ENCODE peak calls at places on chromosomes 11 and 22, in ten cellular contexts. One of them, this sample, is unnamed.

GRCh38 chr22:17233348-17234043 is 14.3 kb upstream of the ADA2 start:
- DNase-seq in SK-N-SH: no peak
- DNase-seq in cardiac muscle cell: no peak
- DNase-seq in fibroblast of pulmonary artery: no peak
- DNase-seq in epithelial cell of esophagus: no peak
- DNase-seq in transverse colon: no peak
- DNase-seq in adrenal gland: no peak
- DNase-seq in PC-3: no peak
- DNase-seq in BE2C: no peak
- DNase-seq in gastrocnemius medialis: no peak
- DNase-seq in this sample: no peak

GRCh38 chr11:65865550-65866172 is 5.4 kb downstream of the MUS81 start:
- DNase-seq in SK-N-SH: no peak
- DNase-seq in cardiac muscle cell: no peak
- DNase-seq in fibroblast of pulmonary artery: no peak
- DNase-seq in epithelial cell of esophagus: no peak
- DNase-seq in transverse colon: no peak
- DNase-seq in adrenal gland: peak
- DNase-seq in PC-3: no peak
- DNase-seq in BE2C: no peak
- DNase-seq in gastrocnemius medialis: no peak
- DNase-seq in this sample: no peak

GRCh38 chr11:26021026-26021425 is 310.9 kb upstream of the ANO3 start:
- DNase-seq in SK-N-SH: no peak
- DNase-seq in cardiac muscle cell: no peak
- DNase-seq in fibroblast of pulmonary artery: no peak
- DNase-seq in epithelial cell of esophagus: peak
- DNase-seq in transverse colon: no peak
- DNase-seq in adrenal gland: no peak
- DNase-seq in PC-3: no peak
- DNase-seq in BE2C: no peak
- DNase-seq in gastrocnemius medialis: no peak
- DNase-seq in this sample: peak

GRCh38 chr11:110982214-110982613 is 263.3 kb upstream of the POU2AF2 start:
- DNase-seq in SK-N-SH: no peak
- DNase-seq in cardiac muscle cell: no peak
- DNase-seq in fibroblast of pulmonary artery: no peak
- DNase-seq in epithelial cell of esophagus: no peak
- DNase-seq in transverse colon: no peak
- DNase-seq in adrenal gland: no peak
- DNase-seq in PC-3: no peak
- DNase-seq in BE2C: no peak
- DNase-seq in gastrocnemius medialis: no peak
- DNase-seq in this sample: no peak

GRCh38 chr11:90947930-90948329 is 725.1 kb upstream of the CHORDC1 start:
- DNase-seq in SK-N-SH: no peak
- DNase-seq in cardiac muscle cell: no peak
- DNase-seq in fibroblast of pulmonary artery: no peak
- DNase-seq in epithelial cell of esophagus: no peak
- DNase-seq in transverse colon: no peak
- DNase-seq in adrenal gland: no peak
- DNase-seq in PC-3: no peak
- DNase-seq in BE2C: no peak
- DNase-seq in gastrocnemius medialis: no peak
- DNase-seq in this sample: no peak

GRCh38 chr22:46934746-46935491 is 172.5 kb downstream of the TBC1D22A start:
- DNase-seq in SK-N-SH: no peak
- DNase-seq in cardiac muscle cell: peak
- DNase-seq in fibroblast of pulmonary artery: peak
- DNase-seq in epithelial cell of esophagus: peak
- DNase-seq in transverse colon: peak
- DNase-seq in adrenal gland: peak
- DNase-seq in PC-3: peak
- DNase-seq in BE2C: no peak
- DNase-seq in gastrocnemius medialis: peak
- DNase-seq in this sample: peak

GRCh38 chr22:39110631-39111561 is 13.9 kb downstream of the APOBEC3H start:
- DNase-seq in SK-N-SH: peak
- DNase-seq in cardiac muscle cell: no peak
- DNase-seq in fibroblast of pulmonary artery: no peak
- DNase-seq in epithelial cell of esophagus: peak
- DNase-seq in transverse colon: no peak
- DNase-seq in adrenal gland: no peak
- DNase-seq in PC-3: peak
- DNase-seq in BE2C: peak
- DNase-seq in gastrocnemius medialis: no peak
- DNase-seq in this sample: peak

GRCh38 chr22:46150615-46151423 is 493 bp downstream of the PPARA start:
- DNase-seq in SK-N-SH: peak
- DNase-seq in cardiac muscle cell: peak
- DNase-seq in fibroblast of pulmonary artery: no peak
- DNase-seq in epithelial cell of esophagus: no peak
- DNase-seq in transverse colon: peak
- DNase-seq in adrenal gland: peak
- DNase-seq in PC-3: no peak
- DNase-seq in BE2C: peak
- DNase-seq in gastrocnemius medialis: peak
- DNase-seq in this sample: peak

GRCh38 chr22:47040486-47041145 is 278.2 kb downstream of the TBC1D22A start:
- DNase-seq in SK-N-SH: no peak
- DNase-seq in cardiac muscle cell: no peak
- DNase-seq in fibroblast of pulmonary artery: no peak
- DNase-seq in epithelial cell of esophagus: no peak
- DNase-seq in transverse colon: no peak
- DNase-seq in adrenal gland: no peak
- DNase-seq in PC-3: no peak
- DNase-seq in BE2C: no peak
- DNase-seq in gastrocnemius medialis: no peak
- DNase-seq in this sample: peak

DNA sequence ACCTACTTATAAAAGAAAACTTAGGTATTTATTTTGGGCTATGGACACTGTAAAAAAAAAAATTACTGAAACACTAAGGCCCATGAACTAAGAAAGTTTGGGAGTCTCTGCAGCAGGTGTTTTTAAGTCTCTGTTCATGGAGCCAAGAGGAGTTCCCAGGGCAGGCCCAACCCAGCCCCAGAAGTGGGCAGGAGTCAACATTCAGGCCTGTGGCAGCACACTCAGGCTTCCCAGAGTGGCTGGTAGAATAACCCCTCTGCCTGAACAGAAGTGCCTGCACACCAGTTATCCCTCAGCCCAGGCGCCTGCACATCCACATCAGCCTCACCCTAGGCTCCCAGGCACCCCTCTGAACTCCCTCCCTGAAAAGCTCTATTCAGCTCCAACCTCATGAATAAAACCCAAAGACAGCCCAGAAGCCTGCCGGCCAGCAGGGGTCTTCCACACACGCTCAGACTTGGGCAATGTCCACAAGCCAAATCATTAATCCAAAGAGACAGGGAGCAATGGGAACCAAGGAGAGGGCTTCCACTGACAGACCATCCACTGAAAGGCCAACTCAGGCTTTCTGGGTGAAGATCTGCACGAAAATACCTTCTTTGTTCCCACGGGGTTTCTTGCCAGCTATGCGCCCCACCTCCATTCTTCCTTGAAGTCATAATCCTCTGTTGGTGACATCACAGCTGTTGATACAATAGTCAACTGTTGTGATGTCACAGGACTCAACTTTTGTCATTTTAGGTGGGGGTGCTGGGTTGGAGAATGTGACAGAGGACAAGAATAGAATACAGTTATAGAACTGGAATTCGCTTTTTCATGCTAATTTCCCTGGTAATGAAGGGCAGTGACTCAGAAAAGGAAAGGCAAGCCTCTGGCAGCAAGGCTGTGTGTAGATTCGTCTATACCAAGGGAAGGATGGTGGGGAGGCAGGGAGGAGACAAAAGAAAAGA is 83.7 kb downstream of the RPL27A start:
- DNase-seq in SK-N-SH: no peak
- DNase-seq in cardiac muscle cell: no peak
- DNase-seq in fibroblast of pulmonary artery: no peak
- DNase-seq in epithelial cell of esophagus: peak
- DNase-seq in transverse colon: no peak
- DNase-seq in adrenal gland: peak
- DNase-seq in PC-3: no peak
- DNase-seq in BE2C: no peak
- DNase-seq in gastrocnemius medialis: no peak
- DNase-seq in this sample: peak
- TF ChIP-seq CTCF in SK-N-SH: peak
- TF ChIP-seq CTCF in cardiac muscle cell: no peak
- TF ChIP-seq CTCF in fibroblast of pulmonary artery: no peak
- TF ChIP-seq CTCF in epithelial cell of esophagus: no peak
- TF ChIP-seq CTCF in transverse colon: no peak
- TF ChIP-seq CTCF in adrenal gland: no peak
- TF ChIP-seq CTCF in PC-3: no peak
- TF ChIP-seq CTCF in BE2C: no peak
- TF ChIP-seq CTCF in gastrocnemius medialis: no peak
- TF ChIP-seq CTCF in this sample: no peak

GRCh38 chr11:77129069-77129840 is 1.2 kb downstream of the MYO7A start:
- DNase-seq in SK-N-SH: no peak
- DNase-seq in cardiac muscle cell: no peak
- DNase-seq in fibroblast of pulmonary artery: no peak
- DNase-seq in epithelial cell of esophagus: no peak
- DNase-seq in transverse colon: no peak
- DNase-seq in adrenal gland: no peak
- DNase-seq in PC-3: no peak
- DNase-seq in BE2C: no peak
- DNase-seq in gastrocnemius medialis: no peak
- DNase-seq in this sample: no peak
- TF ChIP-seq CTCF in SK-N-SH: no peak
- TF ChIP-seq CTCF in cardiac muscle cell: no peak
- TF ChIP-seq CTCF in fibroblast of pulmonary artery: no peak
- TF ChIP-seq CTCF in epithelial cell of esophagus: no peak
- TF ChIP-seq CTCF in transverse colon: no peak
- TF ChIP-seq CTCF in adrenal gland: no peak
- TF ChIP-seq CTCF in PC-3: no peak
- TF ChIP-seq CTCF in BE2C: no peak
- TF ChIP-seq CTCF in gastrocnemius medialis: no peak
- TF ChIP-seq CTCF in this sample: no peak

DNA sequence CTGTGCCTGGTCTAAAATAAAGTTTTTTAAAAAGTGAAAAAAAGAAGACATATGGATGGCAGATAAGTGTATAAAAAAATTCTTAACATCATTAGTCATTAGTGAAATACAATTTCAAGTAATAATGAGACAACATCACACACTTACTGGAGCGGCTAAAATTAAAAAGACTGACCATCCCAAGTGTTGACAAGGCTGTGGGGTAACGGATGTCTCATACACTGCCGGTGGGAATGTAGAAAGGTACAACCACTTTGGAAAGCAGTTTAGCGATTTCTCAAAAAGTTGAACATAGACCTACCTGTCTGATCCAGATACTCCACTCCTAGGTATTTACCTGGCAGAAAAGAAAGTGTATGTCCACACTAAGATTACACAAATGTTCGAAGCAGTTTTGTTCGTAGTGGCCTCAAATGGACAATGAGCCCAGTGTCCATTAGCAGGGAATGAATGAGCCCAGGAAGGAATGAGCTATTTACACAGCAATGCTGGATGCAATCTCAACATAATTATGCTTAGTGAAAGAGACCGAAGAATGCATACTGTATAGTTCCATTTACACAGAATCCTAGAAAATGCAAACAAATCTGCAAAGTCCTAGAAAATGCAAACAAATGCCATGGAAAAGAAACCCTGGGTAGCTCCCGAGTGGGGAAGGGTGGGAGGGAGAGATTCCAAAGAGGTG is 6.7 kb upstream of the MUC2 start:
- DNase-seq in SK-N-SH: no peak
- DNase-seq in cardiac muscle cell: no peak
- DNase-seq in fibroblast of pulmonary artery: no peak
- DNase-seq in epithelial cell of esophagus: no peak
- DNase-seq in transverse colon: no peak
- DNase-seq in adrenal gland: no peak
- DNase-seq in PC-3: no peak
- DNase-seq in BE2C: no peak
- DNase-seq in gastrocnemius medialis: no peak
- DNase-seq in this sample: no peak
- TF ChIP-seq CTCF in SK-N-SH: no peak
- TF ChIP-seq CTCF in cardiac muscle cell: no peak
- TF ChIP-seq CTCF in fibroblast of pulmonary artery: no peak
- TF ChIP-seq CTCF in epithelial cell of esophagus: no peak
- TF ChIP-seq CTCF in transverse colon: no peak
- TF ChIP-seq CTCF in adrenal gland: no peak
- TF ChIP-seq CTCF in PC-3: no peak
- TF ChIP-seq CTCF in BE2C: no peak
- TF ChIP-seq CTCF in gastrocnemius medialis: no peak
- TF ChIP-seq CTCF in this sample: no peak

GRCh38 chr11:12017865-12018453 is 9.5 kb upstream of the DKK3 start:
- DNase-seq in SK-N-SH: no peak
- DNase-seq in cardiac muscle cell: peak
- DNase-seq in fibroblast of pulmonary artery: peak
- DNase-seq in epithelial cell of esophagus: no peak
- DNase-seq in transverse colon: no peak
- DNase-seq in adrenal gland: no peak
- DNase-seq in PC-3: no peak
- DNase-seq in BE2C: no peak
- DNase-seq in gastrocnemius medialis: no peak
- DNase-seq in this sample: no peak

GRCh38 chr11:12013771-12014170 is 5.3 kb upstream of the DKK3 start:
- DNase-seq in SK-N-SH: no peak
- DNase-seq in cardiac muscle cell: no peak
- DNase-seq in fibroblast of pulmonary artery: peak
- DNase-seq in epithelial cell of esophagus: peak
- DNase-seq in transverse colon: no peak
- DNase-seq in adrenal gland: no peak
- DNase-seq in PC-3: peak
- DNase-seq in BE2C: no peak
- DNase-seq in gastrocnemius medialis: no peak
- DNase-seq in this sample: no peak

GRCh38 chr11:12017243-12017678 is 8.8 kb upstream of the DKK3 start:
- DNase-seq in SK-N-SH: no peak
- DNase-seq in cardiac muscle cell: peak
- DNase-seq in fibroblast of pulmonary artery: peak
- DNase-seq in epithelial cell of esophagus: no peak
- DNase-seq in transverse colon: no peak
- DNase-seq in adrenal gland: no peak
- DNase-seq in PC-3: no peak
- DNase-seq in BE2C: no peak
- DNase-seq in gastrocnemius medialis: no peak
- DNase-seq in this sample: no peak

GRCh38 chr11:12015486-12015885 is 7.1 kb upstream of the DKK3 start:
- DNase-seq in SK-N-SH: no peak
- DNase-seq in cardiac muscle cell: no peak
- DNase-seq in fibroblast of pulmonary artery: no peak
- DNase-seq in epithelial cell of esophagus: no peak
- DNase-seq in transverse colon: no peak
- DNase-seq in adrenal gland: no peak
- DNase-seq in PC-3: no peak
- DNase-seq in BE2C: no peak
- DNase-seq in gastrocnemius medialis: no peak
- DNase-seq in this sample: no peak

DNA sequence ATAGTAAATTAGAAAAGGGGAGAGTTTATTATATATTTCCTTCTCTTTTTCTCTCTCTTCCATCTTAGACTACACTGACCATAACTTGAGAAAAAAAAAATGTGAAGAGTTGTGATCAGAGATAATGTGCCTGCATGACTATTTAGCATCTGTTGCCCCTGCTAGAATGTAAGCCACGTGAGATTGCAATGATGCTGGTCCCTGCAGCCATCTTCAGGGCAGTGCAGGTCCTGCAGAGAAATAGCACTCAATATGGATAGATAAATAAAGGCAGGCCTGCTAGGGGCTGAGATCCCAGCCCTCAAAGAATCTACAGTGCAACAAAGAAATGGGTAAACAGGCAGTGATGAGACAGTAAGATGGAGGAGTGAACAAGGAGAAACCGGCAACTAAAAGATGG is 7.8 kb upstream of the DKK3 start:
- DNase-seq in SK-N-SH: no peak
- DNase-seq in cardiac muscle cell: no peak
- DNase-seq in fibroblast of pulmonary artery: no peak
- DNase-seq in epithelial cell of esophagus: no peak
- DNase-seq in transverse colon: no peak
- DNase-seq in adrenal gland: no peak
- DNase-seq in PC-3: no peak
- DNase-seq in BE2C: peak
- DNase-seq in gastrocnemius medialis: no peak
- DNase-seq in this sample: no peak
- TF ChIP-seq CTCF in SK-N-SH: peak
- TF ChIP-seq CTCF in cardiac muscle cell: no peak
- TF ChIP-seq CTCF in fibroblast of pulmonary artery: no peak
- TF ChIP-seq CTCF in epithelial cell of esophagus: no peak
- TF ChIP-seq CTCF in transverse colon: no peak
- TF ChIP-seq CTCF in adrenal gland: no peak
- TF ChIP-seq CTCF in PC-3: peak
- TF ChIP-seq CTCF in BE2C: peak
- TF ChIP-seq CTCF in gastrocnemius medialis: no peak
- TF ChIP-seq CTCF in this sample: no peak